ENCODE peak calls at places on chromosomes 6 and 20, in nine cellular contexts. I is spleen, B is left lung, X is fibroblast of mammary gland, H is esophagus squamous epithelium, L is Calu3, Y is GM12865, T is RWPE1, F is glutamatergic neuron. P is an unnamed sample.

GRCh38 chr6:166830891-166831363 is 125.4 kb downstream of the RNASET2 start:
- DNase-seq in H (no peak), F (no peak), X (no peak), B (no peak), T (no peak), L (no peak), Y (no peak), I (no peak), P (no peak)

GRCh38 chr6:116682334-116682712 is 1.3 kb downstream of the KPNA5 start:
- DNase-seq in B (peak; percentile 56), T (peak; percentile 26), Y (peak; percentile 70), X (peak; percentile 82), H (no peak), L (peak; percentile 8), F (no peak), I (no peak), P (no peak)

GRCh38 chr20:40962733-40963504 is 65.7 kb upstream of the TOP1 start:
- DNase-seq in X (peak; percentile 56), F (peak; percentile 82), B (peak; percentile 73), I (peak; percentile 91), T (peak; percentile 92), H (no peak), Y (peak; percentile 75), L (peak; percentile 90), P (peak; percentile 76)

GRCh38 chr6:108791700-108792099 is 56.5 kb upstream of the ARMC2 start:
- DNase-seq in I (no peak), X (no peak), Y (no peak), F (no peak), B (no peak), T (no peak), H (no peak), L (no peak), P (no peak)

GRCh38 chr20:31597483-31597858 is 7.6 kb upstream of the ID1 start:
- DNase-seq in Y (no peak), B (no peak), I (no peak), X (no peak), H (no peak), L (no peak), F (no peak), T (no peak), P (no peak)

GRCh38 chr6:167495506-167496391 is 170.9 kb downstream of the TTLL2 start:
- DNase-seq in L (no peak), H (no peak), I (no peak), X (no peak), T (no peak), Y (no peak), B (no peak), F (peak; percentile 67), P (no peak)

GRCh38 chr20:57397693-57398108 is 6.5 kb downstream of the RBM38 start:
- DNase-seq in X (no peak), F (no peak), Y (peak; percentile 56), I (peak; percentile 93), T (no peak), B (no peak), L (no peak), H (no peak), P (no peak)

GRCh38 chr20:62942456-62942855 is 4.5 kb downstream of the GID8 start:
- DNase-seq in I (peak; percentile 45), Y (no peak), X (no peak), F (no peak), T (no peak), H (no peak), B (no peak), L (no peak), P (no peak)

GRCh38 chr6:149854532-149854931 is 9.6 kb downstream of the LRP11 start:
- DNase-seq in L (peak; percentile 67), B (no peak), X (no peak), I (no peak), Y (no peak), T (peak; percentile 62), F (no peak), H (no peak), P (no peak)

GRCh38 chr6:168300975-168301647 is 18.5 kb downstream of the DACT2 start:
- DNase-seq in H (no peak), B (no peak), F (no peak), X (no peak), Y (no peak), I (peak; percentile 50), T (no peak), L (no peak), P (no peak)

GRCh38 chr20:25495189-25495824 is 87.8 kb downstream of the GINS1 start:
- DNase-seq in X (no peak), L (no peak), H (no peak), T (no peak), I (no peak), Y (no peak), B (no peak), F (no peak), P (no peak)

GRCh38 chr20:478949-479429 is 16.7 kb upstream of the TBC1D20 start:
- DNase-seq in Y (peak; percentile 73), H (no peak), B (no peak), X (peak; percentile 74), L (peak; percentile 23), T (peak; percentile 57), I (no peak), F (no peak), P (peak; percentile 38)

GRCh38 chr6:166569206-166569605 is 17.3 kb downstream of the RAMACL start:
- DNase-seq in L (no peak), T (no peak), B (no peak), F (no peak), H (no peak), X (no peak), Y (no peak), I (no peak), P (no peak)

GRCh38 chr20:16864069-16864468 is 115.9 kb downstream of the OTOR start:
- DNase-seq in H (no peak), X (no peak), T (no peak), Y (peak; percentile 8), F (no peak), B (no peak), I (no peak), L (no peak), P (no peak)

GRCh38 chr6:27684264-27685211 is 211.6 kb upstream of the ZNF184 start:
- DNase-seq in B (peak; percentile 44), Y (peak; percentile 88), X (peak; percentile 90), H (no peak), T (peak; percentile 74), I (no peak), L (peak; percentile 88), F (peak; percentile 59), P (peak; percentile 70)

GRCh38 chr6:126312013-126312665 is 27.8 kb upstream of the CENPW start:
- DNase-seq in H (no peak), B (no peak), F (no peak), T (peak; percentile 24), X (peak; percentile 20), Y (peak; percentile 27), I (no peak), L (peak; percentile 26), P (peak; percentile 16)
- TF ChIP-seq CTCF in H (peak; percentile 28), B (no peak), F (peak; percentile 62), T (no peak), X (peak; percentile 39), Y (peak; percentile 25), I (no peak), L (peak; percentile 19), P (peak; percentile 61)

DNA sequence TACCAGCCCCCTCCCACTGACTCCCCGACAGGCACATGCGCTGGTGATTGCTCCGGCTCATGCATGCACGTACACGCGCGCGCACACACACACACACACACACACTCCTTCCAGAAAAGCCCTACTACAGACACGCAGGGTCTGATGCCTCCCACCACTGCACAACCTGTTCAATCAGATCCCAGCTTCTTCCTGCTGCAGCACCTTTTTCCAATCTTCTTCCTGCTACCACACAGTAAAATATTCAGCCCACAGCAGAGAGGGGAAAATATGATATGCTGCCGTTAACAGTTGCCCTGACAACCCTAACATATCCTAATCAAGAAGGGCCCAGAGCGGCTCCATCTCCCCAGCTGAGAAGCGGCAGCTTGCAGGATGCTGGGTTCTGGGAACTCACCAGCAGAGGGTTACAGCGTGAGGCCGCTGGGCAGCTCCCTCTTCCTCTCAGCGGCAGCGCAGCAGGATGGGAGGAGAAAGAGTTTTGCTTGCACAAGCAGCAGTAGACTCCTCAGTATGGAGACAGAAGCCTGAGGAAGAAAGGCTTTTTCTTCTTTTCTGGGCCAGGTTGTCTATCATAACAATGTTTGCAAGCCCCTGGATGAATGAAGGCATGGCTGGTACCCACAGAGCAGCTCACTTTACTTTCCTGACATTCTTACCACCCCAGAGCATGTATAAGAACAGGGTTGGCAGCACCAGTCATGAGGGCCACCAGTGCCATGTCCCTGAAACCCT is 23.9 kb downstream of the MAP7 start:
- DNase-seq in T (no peak), F (peak; percentile 75), H (no peak), Y (no peak), L (no peak), X (peak; percentile 61), B (peak; percentile 50), I (peak; percentile 83), P (peak; percentile 57)
- TF ChIP-seq CTCF in T (no peak), F (peak; percentile 13), H (peak; percentile 39), Y (no peak), L (no peak), X (peak; percentile 53), B (peak; percentile 13), I (no peak), P (no peak)

GRCh38 chr6:88599561-88599960 is 363.9 kb downstream of the RNGTT start:
- DNase-seq in B (no peak), X (no peak), H (no peak), Y (peak; percentile 59), L (no peak), I (no peak), F (no peak), T (no peak), P (no peak)
- TF ChIP-seq CTCF in B (no peak), X (no peak), H (no peak), Y (peak; percentile 27), L (no peak), I (no peak), F (no peak), T (no peak), P (no peak)

GRCh38 chr6:3162565-3163247 is 5.4 kb upstream of the TUBB2A start:
- DNase-seq in I (peak; percentile 90), H (no peak), B (peak; percentile 73), T (peak; percentile 48), Y (peak; percentile 81), F (peak; percentile 83), L (peak; percentile 68), X (peak; percentile 69), P (peak; percentile 61)
- TF ChIP-seq CTCF in I (no peak), H (peak; percentile 8), B (no peak), T (no peak), Y (no peak), F (no peak), L (no peak), X (no peak), P (no peak)

GRCh38 chr20:6604179-6604578 is 163.3 kb upstream of the BMP2 start:
- DNase-seq in H (no peak), F (no peak), B (no peak), L (no peak), I (no peak), Y (no peak), T (no peak), X (no peak), P (no peak)
- TF ChIP-seq CTCF in H (no peak), F (no peak), B (no peak), L (no peak), I (no peak), Y (no peak), T (no peak), X (no peak), P (no peak)

GRCh38 chr6:54083301-54083700 is 27.9 kb upstream of the MLIP start:
- DNase-seq in L (no peak), Y (no peak), X (no peak), F (peak; percentile 42), B (no peak), I (no peak), H (no peak), T (no peak), P (no peak)
- TF ChIP-seq CTCF in L (no peak), Y (no peak), X (no peak), F (no peak), B (no peak), I (no peak), H (no peak), T (no peak), P (no peak)

P was measured in endothelial cell.